ENCODE peak calls at places on chromosomes 1 and 21, in seven cellular contexts. One of them, this sample, is unnamed.

GRCh38 chr1:59025201-59025600 is 241.4 kb upstream of the JUN start:
- DNase-seq in cardiac fibroblast: no peak
- DNase-seq in heart right ventricle: no peak
- DNase-seq in NCI-H1105: no peak
- DNase-seq in stimulated activated CD8-positive, alpha-beta memory T cell treated with anti-CD3 and anti-CD28 coated beads, Interleukin-15, amount 100 ng/mL, for 4 hours: no peak
- DNase-seq in substantia nigra: no peak
- DNase-seq in EL: peak
- DNase-seq in this sample: no peak

GRCh38 chr1:32071758-32072621 is 749 bp upstream of the TMEM39B start:
- DNase-seq in stimulated activated CD8-positive, alpha-beta memory T cell treated with anti-CD3 and anti-CD28 coated beads, Interleukin-15, amount 100 ng/mL, for 4 hours: no peak
- DNase-seq in cardiac fibroblast: peak
- DNase-seq in substantia nigra: no peak
- DNase-seq in NCI-H1105: no peak
- DNase-seq in heart right ventricle: no peak
- DNase-seq in EL: peak
- DNase-seq in this sample: no peak

GRCh38 chr1:176878750-176879536 is 285.6 kb downstream of the ASTN1 start:
- DNase-seq in NCI-H1105: no peak
- DNase-seq in cardiac fibroblast: no peak
- DNase-seq in substantia nigra: no peak
- DNase-seq in stimulated activated CD8-positive, alpha-beta memory T cell treated with anti-CD3 and anti-CD28 coated beads, Interleukin-15, amount 100 ng/mL, for 4 hours: no peak
- DNase-seq in heart right ventricle: no peak
- DNase-seq in EL: no peak
- DNase-seq in this sample: no peak

GRCh38 chr1:63906053-63906704 is 132.4 kb downstream of the ROR1 start:
- DNase-seq in EL: no peak
- DNase-seq in heart right ventricle: no peak
- DNase-seq in NCI-H1105: no peak
- DNase-seq in substantia nigra: no peak
- DNase-seq in cardiac fibroblast: no peak
- DNase-seq in stimulated activated CD8-positive, alpha-beta memory T cell treated with anti-CD3 and anti-CD28 coated beads, Interleukin-15, amount 100 ng/mL, for 4 hours: no peak
- DNase-seq in this sample: no peak

GRCh38 chr1:184096005-184096404 is 44.5 kb downstream of the TSEN15 start:
- DNase-seq in stimulated activated CD8-positive, alpha-beta memory T cell treated with anti-CD3 and anti-CD28 coated beads, Interleukin-15, amount 100 ng/mL, for 4 hours: no peak
- DNase-seq in NCI-H1105: no peak
- DNase-seq in EL: no peak
- DNase-seq in heart right ventricle: no peak
- DNase-seq in substantia nigra: no peak
- DNase-seq in cardiac fibroblast: no peak
- DNase-seq in this sample: no peak

GRCh38 chr1:32393832-32394140 is 455 bp downstream of the BSDC1 start:
- DNase-seq in NCI-H1105: peak
- DNase-seq in EL: no peak
- DNase-seq in cardiac fibroblast: no peak
- DNase-seq in heart right ventricle: no peak
- DNase-seq in stimulated activated CD8-positive, alpha-beta memory T cell treated with anti-CD3 and anti-CD28 coated beads, Interleukin-15, amount 100 ng/mL, for 4 hours: no peak
- DNase-seq in substantia nigra: no peak
- DNase-seq in this sample: no peak

GRCh38 chr1:238738942-238739341 is 647.4 kb upstream of the CHRM3 start:
- DNase-seq in NCI-H1105: no peak
- DNase-seq in heart right ventricle: no peak
- DNase-seq in EL: peak
- DNase-seq in stimulated activated CD8-positive, alpha-beta memory T cell treated with anti-CD3 and anti-CD28 coated beads, Interleukin-15, amount 100 ng/mL, for 4 hours: no peak
- DNase-seq in substantia nigra: no peak
- DNase-seq in cardiac fibroblast: no peak
- DNase-seq in this sample: no peak

GRCh38 chr1:168428063-168428731 is 115.6 kb downstream of the XCL2 start:
- DNase-seq in cardiac fibroblast: peak
- DNase-seq in EL: peak
- DNase-seq in substantia nigra: no peak
- DNase-seq in stimulated activated CD8-positive, alpha-beta memory T cell treated with anti-CD3 and anti-CD28 coated beads, Interleukin-15, amount 100 ng/mL, for 4 hours: no peak
- DNase-seq in heart right ventricle: peak
- DNase-seq in NCI-H1105: no peak
- DNase-seq in this sample: no peak

GRCh38 chr1:18766328-18766727 is 93.1 kb downstream of the TAS1R2 start:
- DNase-seq in stimulated activated CD8-positive, alpha-beta memory T cell treated with anti-CD3 and anti-CD28 coated beads, Interleukin-15, amount 100 ng/mL, for 4 hours: no peak
- DNase-seq in substantia nigra: no peak
- DNase-seq in cardiac fibroblast: no peak
- DNase-seq in heart right ventricle: no peak
- DNase-seq in NCI-H1105: no peak
- DNase-seq in EL: no peak
- DNase-seq in this sample: no peak

GRCh38 chr1:209493584-209493983 is 89.9 kb upstream of the CAMK1G start:
- DNase-seq in substantia nigra: no peak
- DNase-seq in EL: peak
- DNase-seq in cardiac fibroblast: peak
- DNase-seq in heart right ventricle: no peak
- DNase-seq in stimulated activated CD8-positive, alpha-beta memory T cell treated with anti-CD3 and anti-CD28 coated beads, Interleukin-15, amount 100 ng/mL, for 4 hours: no peak
- DNase-seq in NCI-H1105: no peak
- DNase-seq in this sample: no peak

GRCh38 chr21:41709965-41710822 is 56.7 kb downstream of the RIPK4 start:
- DNase-seq in substantia nigra: no peak
- DNase-seq in cardiac fibroblast: no peak
- DNase-seq in heart right ventricle: no peak
- DNase-seq in stimulated activated CD8-positive, alpha-beta memory T cell treated with anti-CD3 and anti-CD28 coated beads, Interleukin-15, amount 100 ng/mL, for 4 hours: no peak
- DNase-seq in EL: no peak
- DNase-seq in NCI-H1105: no peak
- DNase-seq in this sample: no peak

GRCh38 chr1:171217658-171218443 is 30.4 kb upstream of the FMO1 start:
- DNase-seq in heart right ventricle: no peak
- DNase-seq in cardiac fibroblast: no peak
- DNase-seq in NCI-H1105: no peak
- DNase-seq in substantia nigra: no peak
- DNase-seq in EL: peak
- DNase-seq in stimulated activated CD8-positive, alpha-beta memory T cell treated with anti-CD3 and anti-CD28 coated beads, Interleukin-15, amount 100 ng/mL, for 4 hours: no peak
- DNase-seq in this sample: no peak

This sample was measured in GM12892.